ENCODE peak calls at places on chromosomes 4 and X, in four cellular contexts. I, H, Y and R are unnamed samples. For H3K4me1, the result is how much of the 10 kb centered on the place peaks cover.

GRCh38 chr4:85370400-85371032 is 104.4 kb upstream of the ARHGAP24 start:
- DNase-seq in I (no peak), Y (no peak), H (no peak), R (peak)

GRCh38 chr4:56737666-56738065 is 56.6 kb upstream of the HOPX start:
- DNase-seq in I (no peak), Y (no peak), H (no peak), R (no peak)

GRCh38 chrX:30313322-30313721 is 4.1 kb upstream of the NR0B1 start:
- DNase-seq in I (no peak), Y (no peak), H (no peak), R (no peak)

GRCh38 chrX:147894332-147894870 is 17.3 kb upstream of the FMR1 start:
- DNase-seq in H (no peak), I (no peak), Y (no peak), R (no peak)

GRCh38 chr4:26061248-26061986 is 147.4 kb downstream of the SMIM20 start:
- DNase-seq in Y (no peak), H (no peak), I (no peak), R (no peak)

GRCh38 chrX:13190051-13190450 is 129.8 kb downstream of the ATXN3L start:
- DNase-seq in Y (no peak), I (no peak), H (no peak), R (no peak)

GRCh38 chrX:3820170-3820569 is 106.7 kb upstream of the PRKX start:
- DNase-seq in Y (no peak), I (no peak), H (no peak), R (no peak)

GRCh38 chr4:154908168-154908567 is 127.1 kb downstream of the RBM46 start:
- DNase-seq in I (no peak), H (no peak), Y (no peak), R (no peak)

GRCh38 chrX:44062842-44063241 is 89.7 kb upstream of the NDP start:
- DNase-seq in Y (no peak), H (no peak), I (peak), R (no peak)

GRCh38 chr4:8240211-8241041 is 29.1 kb upstream of the HTRA3 start:
- DNase-seq in H (no peak), Y (no peak), I (no peak), R (no peak)

GRCh38 chr4:107743532-107743931 is 23.5 kb upstream of the PAPSS1 start:
- DNase-seq in H (no peak), I (no peak), Y (no peak), R (no peak)

GRCh38 chr4:141180991-141181760 is 39.5 kb upstream of the ZNF330 start:
- DNase-seq in Y (no peak), I (no peak), H (no peak), R (no peak)

GRCh38 chr4:75919914-75920313 is 17.7 kb upstream of the PPEF2 start:
- DNase-seq in Y (no peak), H (no peak), I (no peak), R (no peak)

GRCh38 chr4:82886145-82886942 is 4.6 kb downstream of the SEC31A start:
- DNase-seq in I (no peak), H (no peak), Y (no peak), R (no peak)

GRCh38 chr4:7189475-7190277 is 2.7 kb upstream of the SORCS2 start:
- DNase-seq in H (peak), I (no peak), Y (peak), R (no peak)

GRCh38 chrX:148156986-148157385 is 175.8 kb downstream of the FMR1NB start:
- DNase-seq in I (no peak), H (no peak), Y (no peak), R (no peak)

GRCh38 chr4:56626963-56627362 is 54.1 kb downstream of the HOPX start:
- DNase-seq in I (no peak), Y (no peak), H (no peak), R (peak)

GRCh38 chrX:50905334-50905733 is 5.2 kb upstream of the BMP15 start:
- DNase-seq in H (no peak), I (no peak), Y (no peak), R (no peak)

GRCh38 chr4:113116414-113117345 is 67.2 kb downstream of the ANK2 start:
- DNase-seq in Y (no peak), H (no peak), I (no peak), R (no peak)

GRCh38 chr4:174746710-174747109 is 82.3 kb downstream of the GLRA3 start:
- DNase-seq in H (no peak), I (no peak), Y (no peak), R (no peak)

GRCh38 chr4:144451771-144452170 is 194.2 kb upstream of the HHIP start:
- DNase-seq in H (no peak), Y (no peak), I (no peak), R (no peak)

GRCh38 chr4:57220172-57220571 is 110.0 kb upstream of the IGFBP7 start:
- DNase-seq in Y (no peak), H (no peak), I (no peak), R (no peak)

GRCh38 chr4:7291372-7292135 is 99.2 kb downstream of the SORCS2 start:
- DNase-seq in Y (peak), I (peak), H (peak), R (no peak)

GRCh38 chr4:72489267-72489666 is 79.8 kb downstream of the ADAMTS3 start:
- DNase-seq in I (no peak), H (no peak), Y (no peak), R (no peak)

GRCh38 chr4:184769285-184769825 is 35.5 kb upstream of the CENPU start:
- DNase-seq in I (no peak), H (no peak), Y (no peak), R (no peak)

GRCh38 chr4:8580321-8581093 is at the start of gene GPR78:
- DNase-seq in H (peak), I (peak), Y (peak), R (peak)

GRCh38 chrX:30530591-30530990 is 47.0 kb downstream of the TASL start:
- DNase-seq in I (no peak), H (no peak), Y (no peak), R (no peak)

DNA sequence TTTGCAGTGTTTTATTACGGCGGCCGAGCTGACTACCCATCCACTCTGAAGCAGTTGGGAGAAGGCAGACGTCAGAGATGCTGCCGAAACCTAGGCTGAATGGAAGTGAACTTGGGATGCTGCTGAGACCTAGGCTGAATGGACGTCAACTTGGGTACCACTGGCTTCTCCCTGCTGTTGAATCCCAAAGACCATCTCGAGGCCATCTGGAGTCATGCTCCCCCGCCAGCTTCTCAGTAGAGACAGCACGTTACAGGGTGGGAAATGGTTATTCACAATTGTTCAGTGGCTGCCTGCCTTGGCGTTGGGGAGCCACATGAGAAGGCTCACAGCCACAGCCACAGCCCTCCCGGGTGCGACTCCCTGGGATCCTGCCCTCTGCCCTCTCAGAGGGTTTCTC is 40.9 kb downstream of the P2RY8 start:
- DNase-seq in Y (no peak), I (no peak), H (no peak), R (no peak)
- TF ChIP-seq POLR2A in Y (no peak), I (no peak), H (no peak), R (no peak)

GRCh38 chrX:108168961-108169740 is 77.6 kb downstream of the ATG4A start:
- DNase-seq in Y (no peak), H (no peak), I (no peak), R (no peak)

GRCh38 chrX:108167211-108167872 is 75.8 kb downstream of the ATG4A start:
- DNase-seq in Y (no peak), H (no peak), I (no peak), R (no peak)

GRCh38 chrX:108162265-108162664 is 70.7 kb downstream of the ATG4A start:
- DNase-seq in I (no peak), H (no peak), Y (no peak), R (no peak)

GRCh38 chrX:108163333-108164082 is 71.9 kb downstream of the ATG4A start:
- DNase-seq in H (no peak), I (no peak), Y (no peak), R (no peak)

GRCh38 chrX:108165349-108166111 is 74.0 kb downstream of the ATG4A start:
- DNase-seq in Y (no peak), H (no peak), I (peak), R (peak)
- H3K4me1 ChIP-seq in Y (under half), H (under half), I (under half), R (under half)

GRCh38 chrX:68830486-68831404 is 1.9 kb downstream of the EFNB1 start:
- DNase-seq in H (no peak), I (no peak), Y (peak), R (no peak)
- TF ChIP-seq POLR2A in H (no peak), I (no peak), Y (no peak), R (no peak)

GRCh38 chr4:789571-790465 is 36.1 kb downstream of the CPLX1 start:
- DNase-seq in Y (peak), I (no peak), H (no peak), R (no peak)
- H3K4me1 ChIP-seq in Y (under half), I (under half), H (under half), R (half or more)

GRCh38 chr4:98148856-98149255 is 5.6 kb upstream of the STPG2 start:
- DNase-seq in I (no peak), H (no peak), Y (no peak), R (no peak)

DNA sequence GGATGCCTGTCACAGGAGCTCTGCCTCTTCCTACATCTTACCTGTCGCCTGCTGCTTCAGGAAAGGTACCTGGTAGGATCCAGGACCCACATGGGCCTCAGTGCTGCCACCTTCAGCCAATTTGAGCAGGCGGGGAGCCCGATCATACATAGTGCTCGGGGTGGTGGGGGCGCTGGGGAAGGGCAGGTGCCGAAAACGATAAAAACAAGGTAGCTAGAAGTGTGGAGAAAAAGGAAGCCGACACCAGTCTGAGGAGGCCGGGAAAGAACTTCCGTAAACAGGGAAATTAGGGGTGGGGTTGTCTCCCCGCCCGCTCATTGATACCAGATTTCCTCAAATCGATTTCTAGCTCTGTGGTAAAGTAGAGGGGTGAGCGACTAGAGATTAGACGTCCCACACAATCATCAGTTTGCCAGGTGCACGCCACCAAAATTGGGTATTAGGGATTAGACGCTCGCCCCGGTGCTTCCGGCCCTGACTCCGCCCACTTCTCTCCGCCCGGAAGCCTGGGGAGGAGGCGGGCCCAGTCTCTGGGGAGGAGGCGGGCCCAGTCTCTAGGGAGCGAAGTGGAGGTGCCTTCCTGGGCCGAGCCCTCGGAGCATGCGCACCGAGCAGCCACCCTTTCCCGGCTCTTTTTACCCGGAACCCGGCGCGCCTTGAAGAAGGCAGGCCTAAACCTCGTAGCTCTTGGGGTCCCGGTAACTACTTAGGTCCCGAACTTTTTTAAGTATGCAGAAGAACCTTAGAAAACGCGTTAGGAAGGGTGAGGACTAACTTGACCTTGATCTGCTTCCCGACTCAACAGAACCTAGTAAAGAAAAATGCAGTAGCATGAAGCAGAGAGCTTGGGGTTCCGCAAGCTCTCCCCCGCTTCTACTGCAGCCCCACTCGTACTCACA is at the start of gene STPG2:
- DNase-seq in H (peak), I (peak), Y (peak), R (peak)
- TF ChIP-seq POLR2A in H (peak), I (peak), Y (peak), R (no peak)

DNA sequence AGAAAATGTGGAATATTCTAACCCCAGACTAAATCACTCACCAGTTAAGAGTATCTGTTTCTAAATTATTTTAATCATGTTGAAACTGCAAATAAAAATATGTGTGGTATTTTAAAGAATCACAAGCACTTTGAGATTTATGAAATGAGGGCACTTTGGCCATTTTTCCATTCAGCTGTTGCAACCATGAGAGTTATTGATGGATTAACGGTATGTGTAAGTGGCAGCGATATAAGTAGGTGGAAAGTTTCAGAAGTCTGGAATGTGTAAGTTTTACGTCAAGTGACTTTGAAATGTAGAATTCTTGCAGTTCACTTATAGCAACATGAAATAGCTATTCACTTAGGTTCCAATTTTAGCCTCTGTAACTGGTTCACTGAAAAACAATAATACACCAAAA is 905.1 kb upstream of the SLIT2 start:
- DNase-seq in Y (no peak), H (no peak), I (no peak), R (no peak)
- H3K4me1 ChIP-seq in Y (under half), H (under half), I (under half), R (under half)

DNA sequence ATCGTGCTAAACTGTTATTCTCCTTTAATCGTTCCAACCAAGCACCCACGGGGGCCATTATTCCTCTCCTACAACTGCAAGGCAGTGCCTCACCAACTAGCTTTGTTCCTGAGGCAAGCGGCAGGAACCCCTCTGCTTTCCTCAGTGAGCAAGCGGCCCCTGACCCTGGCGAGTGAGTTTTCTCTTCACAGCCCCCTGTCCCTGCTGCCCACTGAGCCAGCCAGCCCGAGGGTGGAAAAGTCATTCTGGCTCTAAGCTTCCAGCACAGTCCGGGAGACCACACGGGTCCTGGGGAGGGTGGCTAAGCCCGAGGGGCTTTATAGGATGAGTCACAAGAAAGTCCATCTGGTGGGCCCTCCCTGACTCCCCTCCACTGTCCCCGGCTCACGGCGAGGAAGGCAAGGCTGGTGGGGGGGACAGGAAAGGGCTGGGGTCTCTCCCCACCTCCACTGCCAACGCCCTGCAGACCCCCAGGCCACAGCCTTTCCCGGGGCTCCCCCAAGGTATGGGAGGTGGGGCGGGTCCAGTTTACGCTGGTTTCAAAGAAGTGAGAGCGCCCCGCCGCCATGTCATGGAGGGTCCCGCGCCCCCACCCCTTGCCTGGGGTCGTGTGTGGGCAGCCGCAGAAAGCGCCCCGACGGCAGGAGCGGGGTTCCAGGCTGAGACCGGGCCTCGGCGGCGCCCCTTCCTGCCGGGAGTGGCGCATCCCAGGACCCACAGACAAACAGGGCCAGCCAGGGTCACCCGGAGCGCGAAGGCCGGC is 45.0 kb downstream of the CPLX1 start:
- DNase-seq in Y (no peak), H (no peak), I (no peak), R (no peak)
- TF ChIP-seq POLR2A in Y (no peak), H (no peak), I (no peak), R (no peak)